ENCODE peak calls at places on chromosomes 6 and 20, in nine cellular contexts. V, N, H, C, B, M, F, E and D are unnamed samples.

GRCh38 chr6:116362287-116362686 is 8.5 kb upstream of the DSE start:
- DNase-seq in V (no peak), N (no peak), H (no peak), C (no peak), B (no peak), M (no peak), F (no peak), E (no peak), D (no peak)

GRCh38 chr20:11108102-11108842 is 434.5 kb upstream of the JAG1 start:
- DNase-seq in V (no peak), N (peak; percentile 68), H (no peak), C (no peak), B (no peak), M (no peak), F (no peak), E (no peak), D (no peak)

GRCh38 chr6:147382945-147383554 is 125.4 kb upstream of the SAMD5 start:
- DNase-seq in V (no peak), N (no peak), H (peak; percentile 53), C (no peak), B (no peak), M (peak; percentile 76), F (no peak), E (peak; percentile 21), D (no peak)

GRCh38 chr6:119034827-119035458 is 43.5 kb downstream of the FAM184A start:
- DNase-seq in V (no peak), N (no peak), H (no peak), C (no peak), B (no peak), M (peak; percentile 23), F (no peak), E (no peak), D (no peak)

GRCh38 chr6:150280703-150281102 is 88.1 kb upstream of the IYD start:
- DNase-seq in V (no peak), N (no peak), H (no peak), C (no peak), B (no peak), M (no peak), F (no peak), E (no peak), D (no peak)

GRCh38 chr20:49656304-49656703 is 57.4 kb downstream of the B4GALT5 start:
- DNase-seq in V (peak; percentile 56), N (no peak), H (peak; percentile 15), C (no peak), B (peak; percentile 75), M (no peak), F (no peak), E (no peak), D (no peak)

GRCh38 chr6:9563996-9564395 is 850.9 kb downstream of the TFAP2A start:
- DNase-seq in V (no peak), N (no peak), H (no peak), C (no peak), B (no peak), M (no peak), F (no peak), E (no peak), D (no peak)

GRCh38 chr6:132275253-132275970 is 125.9 kb downstream of the MOXD1 start:
- DNase-seq in V (no peak), N (peak; percentile 68), H (no peak), C (no peak), B (no peak), M (peak; percentile 74), F (no peak), E (no peak), D (no peak)

GRCh38 chr6:144340541-144341371 is 55.6 kb downstream of the UTRN start:
- DNase-seq in V (no peak), N (no peak), H (no peak), C (no peak), B (no peak), M (peak; percentile 41), F (no peak), E (peak; percentile 37), D (no peak)

GRCh38 chr6:99943846-99944245 is 50.2 kb downstream of the MCHR2 start:
- DNase-seq in V (no peak), N (no peak), H (no peak), C (no peak), B (no peak), M (no peak), F (no peak), E (no peak), D (no peak)

GRCh38 chr20:4666001-4666470 is 55.7 kb upstream of the PRND start:
- DNase-seq in V (no peak), N (no peak), H (peak; percentile 89), C (no peak), B (no peak), M (peak; percentile 58), F (no peak), E (no peak), D (peak; percentile 86)

GRCh38 chr6:34237316-34237721 is 646 bp downstream of the HMGA1 start:
- DNase-seq in V (no peak), N (no peak), H (no peak), C (no peak), B (peak; percentile 57), M (no peak), F (no peak), E (no peak), D (no peak)

GRCh38 chr20:39445095-39445494 is 483.0 kb downstream of the DHX35 start:
- DNase-seq in V (no peak), N (no peak), H (no peak), C (no peak), B (no peak), M (no peak), F (no peak), E (no peak), D (no peak)

GRCh38 chr6:151121900-151122299 is 117.9 kb upstream of the AKAP12 start:
- DNase-seq in V (no peak), N (no peak), H (no peak), C (no peak), B (peak; percentile 32), M (no peak), F (no peak), E (no peak), D (no peak)

GRCh38 chr20:25008388-25009217 is 16.1 kb upstream of the APMAP start:
- DNase-seq in V (no peak), N (no peak), H (no peak), C (peak; percentile 22), B (peak; percentile 4), M (no peak), F (no peak), E (no peak), D (no peak)

GRCh38 chr20:53157443-53158408 is 185.6 kb downstream of the TSHZ2 start:
- DNase-seq in V (peak; percentile 36), N (peak; percentile 94), H (peak; percentile 8), C (no peak), B (peak; percentile 76), M (peak; percentile 65), F (peak; percentile 16), E (peak; percentile 77), D (no peak)

GRCh38 chr20:41604002-41604401 is 14.2 kb downstream of the CHD6 start:
- DNase-seq in V (no peak), N (no peak), H (no peak), C (no peak), B (no peak), M (no peak), F (no peak), E (no peak), D (no peak)
- TF ChIP-seq CTCF in V (no peak), N (peak; percentile 45), H (peak; percentile 10), C (no peak), B (no peak), M (peak; percentile 38), F (no peak), E (peak; percentile 8), D (no peak)

DNA sequence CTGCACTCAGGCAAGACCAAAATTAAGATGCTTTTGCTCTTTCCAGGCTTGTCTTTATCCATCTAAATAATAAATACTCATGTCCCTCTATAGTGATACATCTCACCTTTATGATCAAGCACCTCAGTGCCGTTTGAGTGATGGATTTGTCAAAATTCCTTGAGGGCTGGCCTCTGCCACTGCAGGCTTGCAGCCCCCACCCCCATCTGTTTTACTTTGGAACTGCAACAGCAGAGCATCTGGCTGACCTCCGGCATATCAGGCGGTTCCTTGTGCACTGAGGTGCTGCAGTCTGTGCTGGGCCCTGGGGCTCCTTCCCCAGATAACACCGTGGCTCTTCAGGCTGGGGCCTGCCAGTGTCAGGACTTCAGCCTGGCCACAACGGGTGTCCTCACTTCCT is 386.9 kb downstream of the CDH26 start:
- DNase-seq in V (no peak), N (peak; percentile 61), H (no peak), C (no peak), B (no peak), M (no peak), F (no peak), E (no peak), D (no peak)
- TF ChIP-seq CTCF in V (no peak), N (peak; percentile 45), H (no peak), C (no peak), B (no peak), M (no peak), F (no peak), E (no peak), D (no peak)

GRCh38 chr6:98941319-98941718 is 6.4 kb downstream of the FBXL4 start:
- DNase-seq in V (no peak), N (no peak), H (no peak), C (no peak), B (no peak), M (peak; percentile 47), F (no peak), E (no peak), D (no peak)

GRCh38 chr6:98944598-98945011 is 3.1 kb downstream of the FBXL4 start:
- DNase-seq in V (no peak), N (no peak), H (peak; percentile 28), C (no peak), B (no peak), M (peak; percentile 77), F (no peak), E (peak; percentile 14), D (no peak)

GRCh38 chr6:98945311-98946005 is 2.3 kb downstream of the FBXL4 start:
- DNase-seq in V (no peak), N (no peak), H (no peak), C (no peak), B (no peak), M (no peak), F (no peak), E (no peak), D (no peak)

GRCh38 chr6:98944168-98944567 is 3.6 kb downstream of the FBXL4 start:
- DNase-seq in V (no peak), N (no peak), H (no peak), C (no peak), B (no peak), M (no peak), F (no peak), E (no peak), D (no peak)

DNA sequence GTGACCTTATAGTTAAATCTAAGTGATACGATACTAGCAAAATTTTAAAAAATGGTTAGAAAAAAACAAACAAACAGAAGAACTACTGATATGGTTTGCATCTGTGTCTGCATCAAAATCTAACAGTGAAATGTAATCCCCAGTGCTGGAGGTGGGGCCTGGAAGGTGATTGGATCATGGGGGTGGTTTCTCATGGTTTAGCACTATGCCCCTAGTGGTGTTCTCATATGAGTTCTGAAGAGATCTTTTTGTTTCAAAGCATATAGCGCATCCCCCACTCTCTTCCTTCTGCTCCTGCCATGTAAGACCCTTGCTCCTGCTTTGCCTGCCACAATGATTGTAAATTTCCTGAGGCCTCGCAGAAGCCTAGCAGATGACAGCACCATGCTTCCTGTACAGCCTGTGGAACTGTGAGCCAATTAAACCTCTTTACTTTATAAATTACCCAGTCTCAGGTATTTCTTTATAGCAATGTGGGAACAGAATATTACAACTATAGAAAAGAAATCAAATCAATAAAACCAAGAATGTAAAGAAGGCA is 5.4 kb downstream of the FBXL4 start:
- DNase-seq in V (no peak), N (no peak), H (no peak), C (no peak), B (no peak), M (no peak), F (no peak), E (peak; percentile 13), D (no peak)
- TF ChIP-seq CTCF in V (no peak), N (peak; percentile 41), H (peak; percentile 27), C (no peak), B (no peak), M (peak; percentile 8), F (no peak), E (no peak), D (peak; percentile 22)

GRCh38 chr6:26420607-26421235 is 18.6 kb downstream of the BTN3A1 start:
- DNase-seq in V (no peak), N (peak; percentile 74), H (peak; percentile 55), C (no peak), B (peak; percentile 37), M (peak; percentile 54), F (no peak), E (peak; percentile 59), D (no peak)
- TF ChIP-seq CTCF in V (peak; percentile 8), N (peak; percentile 79), H (peak; percentile 72), C (no peak), B (peak; percentile 9), M (peak; percentile 62), F (peak; percentile 24), E (peak; percentile 34), D (peak; percentile 42)